ENCODE peak calls at places on chromosomes 13 and 19, in six cellular contexts. Z, U, P, H, A and G are unnamed samples.

GRCh38 chr19:44960906-44961734 is 5.9 kb downstream of the CLPTM1 start:
- DNase-seq in U (no peak), Z (no peak), P (no peak), A (no peak), H (no peak), G (no peak)

GRCh38 chr19:10817291-10818038 is 18.5 kb downstream of the TMED1 start:
- DNase-seq in Z (no peak), H (no peak), P (no peak), U (no peak), A (peak), G (no peak)

GRCh38 chr13:94548382-94549240 is 47.3 kb downstream of the TGDS start:
- DNase-seq in P (peak), U (peak), H (peak), Z (no peak), A (peak), G (no peak)

GRCh38 chr13:45257638-45258338 is 56.9 kb upstream of the KCTD4 start:
- DNase-seq in A (no peak), Z (no peak), U (no peak), H (no peak), P (no peak), G (no peak)

GRCh38 chr13:66635526-66635925 is 594.6 kb downstream of the PCDH9 start:
- DNase-seq in A (no peak), Z (no peak), P (no peak), H (no peak), U (no peak), G (no peak)

GRCh38 chr13:110301606-110302131 is 5.3 kb downstream of the COL4A1 start:
- DNase-seq in P (peak), U (no peak), Z (no peak), H (no peak), A (peak), G (no peak)

GRCh38 chr13:49622174-49622946 is 5.9 kb upstream of the ARL11 start:
- DNase-seq in U (no peak), A (no peak), P (no peak), Z (no peak), H (no peak), G (no peak)

GRCh38 chr13:111215081-111216047 is 100.3 kb downstream of the ARHGEF7 start:
- DNase-seq in Z (no peak), A (no peak), P (peak), H (no peak), U (no peak), G (no peak)

GRCh38 chr13:49859568-49859967 is 67.1 kb upstream of the KPNA3 start:
- DNase-seq in Z (no peak), H (no peak), A (no peak), U (peak), P (no peak), G (no peak)

GRCh38 chr13:112877976-112878955 is 90.7 kb upstream of the MCF2L start:
- DNase-seq in P (no peak), U (no peak), H (peak), Z (no peak), A (no peak), G (no peak)

GRCh38 chr13:110024646-110024980 is 238.2 kb upstream of the IRS2 start:
- DNase-seq in P (no peak), A (no peak), H (no peak), Z (no peak), U (no peak), G (no peak)

GRCh38 chr13:44837250-44837649 is 152.0 kb downstream of the NUFIP1 start:
- DNase-seq in Z (no peak), A (no peak), U (no peak), P (no peak), H (no peak), G (no peak)

GRCh38 chr13:98821372-98822237 is 69.1 kb upstream of the SLC15A1 start:
- DNase-seq in P (no peak), H (no peak), U (no peak), A (peak), Z (no peak), G (no peak)

GRCh38 chr13:35917942-35918645 is 213.1 kb downstream of the DCLK1 start:
- DNase-seq in U (no peak), P (no peak), Z (no peak), A (no peak), H (no peak), G (no peak)

GRCh38 chr13:46996316-46996715 is 99.5 kb upstream of the HTR2A start:
- DNase-seq in P (no peak), H (no peak), A (no peak), U (no peak), Z (no peak), G (no peak)

GRCh38 chr19:45125975-45126493 is 33.1 kb downstream of the PPP1R37 start:
- DNase-seq in U (peak), H (peak), Z (peak), P (peak), A (no peak), G (no peak)

DNA sequence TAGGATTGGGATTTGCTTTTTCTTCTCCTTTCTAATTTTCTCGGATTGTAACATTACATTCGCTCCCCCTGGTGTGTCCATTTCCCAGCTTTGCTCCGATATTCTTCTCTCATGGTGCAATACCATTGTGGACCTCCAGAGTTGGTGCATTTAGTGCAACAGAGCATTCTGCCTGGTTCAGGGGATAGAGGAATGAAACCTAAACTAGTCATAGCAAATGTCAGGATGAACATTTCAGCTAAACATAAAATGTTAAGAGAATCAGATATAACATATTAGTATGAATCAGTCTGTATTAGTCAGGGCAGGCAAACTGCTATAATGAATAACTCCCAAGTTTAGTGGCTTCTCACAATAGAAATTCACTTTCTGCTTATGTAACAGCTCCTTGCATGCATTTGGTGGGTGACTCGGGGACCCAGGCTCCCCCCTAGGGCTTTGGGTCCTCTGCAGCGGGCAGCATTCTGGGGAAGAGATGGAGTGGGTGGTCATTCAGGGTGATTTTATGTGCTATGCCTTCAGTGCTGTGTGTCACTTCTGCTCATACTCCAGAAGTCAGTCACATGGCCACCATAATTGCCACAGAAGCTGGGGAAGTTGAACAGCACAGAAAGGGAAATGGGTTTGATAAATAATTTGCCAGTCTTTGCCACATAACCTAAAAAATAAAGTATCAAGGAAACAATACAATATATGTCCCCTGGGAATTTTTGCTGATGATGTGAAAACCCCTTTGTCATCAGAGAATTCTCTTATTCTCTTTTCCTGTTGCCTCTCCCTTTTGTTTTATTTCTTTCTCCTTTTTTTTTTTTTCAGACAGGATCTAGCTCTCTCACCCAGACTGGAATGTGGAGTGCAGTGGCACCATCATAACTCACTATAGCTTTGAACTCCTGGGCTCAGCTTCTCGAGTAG is 111.0 kb downstream of the HSPH1 start:
- DNase-seq in A (no peak), H (no peak), Z (no peak), U (no peak), P (peak), G (no peak)
- TF ChIP-seq CTCF in A (no peak), H (no peak), Z (peak), U (no peak), P (peak), G (no peak)

GRCh38 chr19:34851277-34851804 is 75.4 kb upstream of the ZNF30 start:
- DNase-seq in A (no peak), Z (no peak), U (peak), P (no peak), H (no peak), G (no peak)
- TF ChIP-seq CTCF in A (no peak), Z (no peak), U (no peak), P (no peak), H (no peak), G (no peak)

GRCh38 chr13:72258340-72258981 is 391.5 kb upstream of the DACH1 start:
- DNase-seq in H (no peak), P (no peak), U (no peak), A (no peak), Z (no peak), G (no peak)

GRCh38 chr13:72261732-72262131 is 394.7 kb upstream of the DACH1 start:
- DNase-seq in P (no peak), U (no peak), A (no peak), Z (no peak), H (no peak), G (no peak)

GRCh38 chr13:72253754-72254153 is 386.8 kb upstream of the DACH1 start:
- DNase-seq in U (no peak), H (no peak), P (no peak), A (no peak), Z (no peak), G (no peak)

GRCh38 chr13:72259528-72259927 is 392.5 kb upstream of the DACH1 start:
- DNase-seq in Z (no peak), H (no peak), U (no peak), A (no peak), P (no peak), G (no peak)

GRCh38 chr13:72255908-72256307 is 388.9 kb upstream of the DACH1 start:
- DNase-seq in H (no peak), Z (no peak), A (no peak), P (peak), U (peak), G (no peak)
- TF ChIP-seq CTCF in H (no peak), Z (no peak), A (no peak), P (peak), U (no peak), G (peak)

GRCh38 chr13:77061362-77061761 is 34.4 kb upstream of the FBXL3 start:
- DNase-seq in H (no peak), Z (no peak), A (no peak), P (no peak), U (no peak), G (no peak)

GRCh38 chr13:77053192-77053591 is 26.2 kb upstream of the FBXL3 start:
- DNase-seq in Z (no peak), U (no peak), A (no peak), H (no peak), P (no peak), G (no peak)

GRCh38 chr13:77055158-77055557 is 28.2 kb upstream of the FBXL3 start:
- DNase-seq in H (no peak), P (no peak), A (no peak), Z (no peak), U (no peak), G (no peak)

GRCh38 chr13:77056886-77057285 is 29.9 kb upstream of the FBXL3 start:
- DNase-seq in P (no peak), U (no peak), A (no peak), Z (no peak), H (no peak), G (no peak)

DNA sequence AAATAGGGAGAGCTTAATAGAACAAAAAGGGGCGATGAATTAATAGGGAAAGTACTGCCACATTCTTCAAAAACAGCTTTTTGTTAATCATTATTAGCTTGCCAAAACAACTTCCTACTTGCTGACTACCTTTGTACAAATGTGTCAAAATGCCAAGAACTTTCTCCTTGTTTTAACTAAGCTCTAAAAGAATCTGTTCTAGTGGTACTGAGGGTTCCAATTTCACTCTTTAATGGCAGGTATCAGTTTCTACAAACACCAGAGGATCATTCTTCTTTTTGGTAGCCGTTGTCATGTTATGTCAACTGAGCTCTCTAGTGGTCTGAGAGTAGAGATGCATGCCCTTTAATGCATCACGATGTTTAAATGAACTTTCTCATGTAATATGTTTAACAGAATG is 29.4 kb upstream of the FBXL3 start:
- DNase-seq in P (no peak), Z (no peak), U (no peak), H (no peak), A (no peak), G (no peak)
- TF ChIP-seq CTCF in P (peak), Z (no peak), U (no peak), H (no peak), A (no peak), G (no peak)

GRCh38 chr19:54096642-54097106 is 3.9 kb downstream of the OSCAR start:
- DNase-seq in H (peak), A (no peak), P (peak), U (peak), Z (no peak), G (no peak)
- TF ChIP-seq CTCF in H (no peak), A (peak), P (peak), U (no peak), Z (no peak), G (peak)

GRCh38 chr19:13583753-13584152 is 77.5 kb upstream of the CACNA1A start:
- DNase-seq in U (no peak), H (no peak), A (no peak), P (no peak), Z (no peak), G (no peak)

GRCh38 chr19:13583114-13583513 is 76.8 kb upstream of the CACNA1A start:
- DNase-seq in H (no peak), Z (no peak), A (no peak), P (no peak), U (no peak), G (no peak)

GRCh38 chr19:13574933-13575332 is 68.7 kb upstream of the CACNA1A start:
- DNase-seq in Z (no peak), A (no peak), U (no peak), H (no peak), P (peak), G (no peak)

GRCh38 chr19:13576726-13577125 is 70.4 kb upstream of the CACNA1A start:
- DNase-seq in P (no peak), A (no peak), U (no peak), Z (no peak), H (no peak), G (no peak)

DNA sequence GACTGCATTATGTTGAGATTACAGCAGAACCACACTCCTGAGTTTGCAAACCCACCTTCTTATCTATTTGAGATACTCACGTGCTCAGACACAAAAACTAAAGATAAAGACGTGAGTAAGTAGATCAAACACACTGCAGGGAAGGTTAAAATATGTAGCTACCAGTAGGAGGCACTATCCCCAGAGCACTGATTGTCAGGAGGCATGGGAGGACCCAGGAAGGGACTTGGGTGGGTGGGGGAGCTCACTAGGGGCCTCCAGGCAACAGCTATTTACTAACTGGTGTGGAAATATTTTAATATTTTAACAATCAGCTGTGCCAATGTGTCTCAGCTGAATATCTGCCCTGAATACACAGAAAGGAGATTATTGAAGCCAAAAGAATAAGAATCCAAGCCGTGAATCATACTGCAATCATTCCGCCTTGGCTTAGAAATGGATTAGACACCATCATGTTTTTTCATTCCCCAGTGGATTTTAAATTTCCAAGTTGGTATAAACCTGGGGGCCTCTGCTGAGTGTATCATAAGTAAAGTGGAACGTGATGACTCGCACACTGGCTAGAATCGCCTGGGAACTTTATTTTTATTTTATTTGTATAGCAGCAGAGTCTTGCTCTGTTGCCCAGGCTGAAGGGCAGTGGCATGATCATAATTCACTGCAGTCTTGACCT is 73.2 kb upstream of the CACNA1A start:
- DNase-seq in U (no peak), H (no peak), A (no peak), Z (no peak), P (no peak), G (no peak)
- TF ChIP-seq CTCF in U (no peak), H (no peak), A (no peak), Z (no peak), P (peak), G (no peak)

DNA sequence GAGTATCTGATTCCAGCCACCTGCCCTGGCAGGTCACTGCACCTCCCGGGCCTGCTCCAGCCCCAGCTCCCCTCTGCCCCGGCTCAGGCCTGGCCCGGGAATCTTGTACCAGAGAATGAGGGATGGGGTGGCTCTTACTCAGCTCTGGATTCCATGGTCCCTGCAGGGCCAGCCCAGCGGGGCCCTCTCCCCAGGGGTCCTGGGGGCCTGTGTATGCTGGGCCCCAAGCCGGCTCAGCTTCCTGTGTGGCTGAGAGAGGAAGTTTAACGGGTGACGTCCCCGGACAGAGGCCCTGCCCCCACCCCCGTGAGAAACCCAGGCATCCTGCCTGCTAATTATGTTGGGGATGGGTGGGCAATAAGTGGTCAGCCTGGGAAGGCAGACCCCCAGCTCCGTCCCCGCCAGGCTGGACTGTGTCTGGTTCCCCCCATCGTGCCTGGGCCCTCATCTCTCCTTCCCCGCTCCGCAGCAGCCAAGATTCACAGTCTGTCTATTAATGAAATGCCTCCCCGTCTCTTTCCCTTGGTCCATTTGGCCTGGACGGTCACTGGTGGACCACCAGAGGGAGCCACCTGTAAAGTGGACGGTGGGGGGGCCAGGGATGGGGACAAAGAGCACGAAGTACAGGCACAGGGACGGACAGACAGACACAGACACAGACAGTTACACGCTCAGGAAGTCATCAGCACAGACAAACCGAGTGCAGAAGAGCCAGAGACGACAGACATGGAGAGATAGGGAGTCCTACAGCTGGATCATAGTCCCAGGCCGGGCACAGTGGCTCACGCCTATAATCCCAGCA is at the start of gene DENND1C:
- DNase-seq in Z (no peak), U (peak), H (peak), P (peak), A (no peak), G (no peak)
- TF ChIP-seq CTCF in Z (peak), U (peak), H (peak), P (peak), A (peak), G (peak)

GRCh38 chr13:81487151-81487550 is 1146.2 kb upstream of the SPRY2 start:
- DNase-seq in H (no peak), U (peak), A (no peak), Z (no peak), P (peak), G (no peak)
- TF ChIP-seq CTCF in H (no peak), U (no peak), A (no peak), Z (no peak), P (peak), G (peak)

DNA sequence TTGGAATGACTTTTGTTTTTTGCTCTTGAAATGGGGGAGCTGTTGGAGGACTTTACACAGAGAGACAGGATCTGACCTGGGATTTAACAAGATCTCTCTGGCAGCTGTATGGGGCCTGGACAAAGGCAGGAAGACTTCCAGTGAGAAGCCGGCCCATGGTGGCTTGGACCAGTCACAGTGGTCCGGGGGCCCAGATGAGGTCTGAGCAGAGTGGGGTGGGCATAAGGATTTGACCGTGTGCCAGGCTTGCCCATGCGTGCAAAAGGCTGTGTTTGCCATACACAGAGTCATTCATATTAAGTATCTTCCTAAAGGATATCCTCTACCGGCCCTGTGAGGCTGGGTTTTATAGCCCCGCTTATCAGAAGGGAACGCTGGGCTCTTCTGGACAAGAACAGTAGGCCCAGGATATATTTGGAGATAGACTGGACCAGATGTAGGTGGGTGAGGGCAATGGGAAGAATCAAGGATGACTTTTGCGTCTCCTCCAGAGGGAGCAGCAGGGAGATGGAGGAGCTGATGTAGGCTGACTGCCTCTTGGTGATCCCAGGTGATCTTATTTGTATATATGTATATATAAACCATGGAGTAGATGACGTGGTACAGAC is 4.1 kb downstream of the SPACA6 start:
- DNase-seq in Z (no peak), A (no peak), P (no peak), U (no peak), H (no peak), G (no peak)
- TF ChIP-seq CTCF in Z (no peak), A (no peak), P (no peak), U (no peak), H (no peak), G (no peak)

DNA sequence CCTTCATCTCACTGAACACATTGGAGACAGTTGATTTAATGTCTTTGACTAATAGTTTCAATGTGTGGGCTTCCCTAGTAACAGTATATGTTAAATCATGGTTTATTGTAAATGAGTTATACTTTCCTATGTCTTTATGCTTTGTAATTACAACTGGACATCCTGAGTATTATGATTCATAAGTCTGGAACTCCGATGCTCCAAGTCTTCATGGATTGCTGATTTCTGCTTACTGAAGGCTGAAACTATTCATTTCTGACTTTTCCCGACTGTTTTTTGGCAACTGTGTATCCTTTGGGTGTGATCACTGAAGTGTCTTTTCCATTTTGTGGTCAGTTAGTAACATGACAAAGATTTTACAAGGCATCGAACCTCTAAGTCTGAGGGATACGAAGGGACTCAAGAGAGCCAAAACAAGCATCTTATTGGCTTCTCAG is 20.0 kb upstream of the CD70 start:
- DNase-seq in P (no peak), U (no peak), H (no peak), Z (no peak), A (no peak), G (no peak)
- TF ChIP-seq CTCF in P (no peak), U (no peak), H (no peak), Z (no peak), A (no peak), G (no peak)